ENCODE peak calls at places on chromosomes 12 and 14, in nine cellular contexts. One of them, this sample, is unnamed.

GRCh38 chr12:25382311-25383106 is 131.8 kb upstream of the KRAS start:
- DNase-seq in activated naive CD4-positive, alpha-beta T cell: no peak
- DNase-seq in stimulated activated CD4-positive, alpha-beta T cell treated with anti-CD3 and anti-CD28 coated beads, Interleukin-2, amount 100 ng/mL, for 4 hours: no peak
- DNase-seq in suprapubic skin: no peak
- DNase-seq in hepatocyte: no peak
- DNase-seq in iPS-NIHi11: no peak
- DNase-seq in NAMALWA: no peak
- DNase-seq in lower lobe of right lung: no peak
- DNase-seq in small intestine: no peak
- DNase-seq in this sample: no peak

GRCh38 chr12:120698677-120699076 is 11.6 kb upstream of the UNC119B start:
- DNase-seq in NAMALWA: no peak
- DNase-seq in stimulated activated CD4-positive, alpha-beta T cell treated with anti-CD3 and anti-CD28 coated beads, Interleukin-2, amount 100 ng/mL, for 4 hours: no peak
- DNase-seq in small intestine: no peak
- DNase-seq in suprapubic skin: no peak
- DNase-seq in hepatocyte: no peak
- DNase-seq in iPS-NIHi11: no peak
- DNase-seq in activated naive CD4-positive, alpha-beta T cell: no peak
- DNase-seq in lower lobe of right lung: no peak
- DNase-seq in this sample: no peak

GRCh38 chr14:51574009-51574408 is 77.7 kb upstream of the FRMD6 start:
- DNase-seq in hepatocyte: no peak
- DNase-seq in NAMALWA: no peak
- DNase-seq in stimulated activated CD4-positive, alpha-beta T cell treated with anti-CD3 and anti-CD28 coated beads, Interleukin-2, amount 100 ng/mL, for 4 hours: no peak
- DNase-seq in lower lobe of right lung: no peak
- DNase-seq in suprapubic skin: no peak
- DNase-seq in activated naive CD4-positive, alpha-beta T cell: no peak
- DNase-seq in iPS-NIHi11: no peak
- DNase-seq in small intestine: no peak
- DNase-seq in this sample: no peak

GRCh38 chr12:20487519-20487918 is 119.2 kb downstream of the PDE3A start:
- DNase-seq in hepatocyte: no peak
- DNase-seq in iPS-NIHi11: no peak
- DNase-seq in small intestine: no peak
- DNase-seq in stimulated activated CD4-positive, alpha-beta T cell treated with anti-CD3 and anti-CD28 coated beads, Interleukin-2, amount 100 ng/mL, for 4 hours: no peak
- DNase-seq in NAMALWA: no peak
- DNase-seq in activated naive CD4-positive, alpha-beta T cell: no peak
- DNase-seq in lower lobe of right lung: no peak
- DNase-seq in suprapubic skin: no peak
- DNase-seq in this sample: no peak

GRCh38 chr14:92963301-92964123 is 40.6 kb downstream of the CHGA start:
- DNase-seq in iPS-NIHi11: no peak
- DNase-seq in stimulated activated CD4-positive, alpha-beta T cell treated with anti-CD3 and anti-CD28 coated beads, Interleukin-2, amount 100 ng/mL, for 4 hours: no peak
- DNase-seq in activated naive CD4-positive, alpha-beta T cell: no peak
- DNase-seq in small intestine: no peak
- DNase-seq in suprapubic skin: no peak
- DNase-seq in hepatocyte: no peak
- DNase-seq in lower lobe of right lung: peak; percentile 42
- DNase-seq in NAMALWA: no peak
- DNase-seq in this sample: no peak

GRCh38 chr12:101004891-101005290 is 205.1 kb downstream of the SLC5A8 start:
- DNase-seq in NAMALWA: no peak
- DNase-seq in stimulated activated CD4-positive, alpha-beta T cell treated with anti-CD3 and anti-CD28 coated beads, Interleukin-2, amount 100 ng/mL, for 4 hours: no peak
- DNase-seq in activated naive CD4-positive, alpha-beta T cell: no peak
- DNase-seq in suprapubic skin: no peak
- DNase-seq in lower lobe of right lung: no peak
- DNase-seq in small intestine: no peak
- DNase-seq in iPS-NIHi11: no peak
- DNase-seq in hepatocyte: no peak
- DNase-seq in this sample: no peak

GRCh38 chr12:64611430-64612286 is 1.4 kb downstream of the RASSF3 start:
- DNase-seq in hepatocyte: peak; percentile 50
- DNase-seq in iPS-NIHi11: peak; percentile 31
- DNase-seq in NAMALWA: peak; percentile 67
- DNase-seq in lower lobe of right lung: peak; percentile 59
- DNase-seq in stimulated activated CD4-positive, alpha-beta T cell treated with anti-CD3 and anti-CD28 coated beads, Interleukin-2, amount 100 ng/mL, for 4 hours: no peak
- DNase-seq in suprapubic skin: no peak
- DNase-seq in small intestine: peak; percentile 41
- DNase-seq in activated naive CD4-positive, alpha-beta T cell: no peak
- DNase-seq in this sample: peak; percentile 42

GRCh38 chr14:22886500-22887259 is 3.7 kb downstream of the REM2 start:
- DNase-seq in lower lobe of right lung: peak; percentile 87
- DNase-seq in NAMALWA: peak; percentile 89
- DNase-seq in small intestine: peak; percentile 70
- DNase-seq in iPS-NIHi11: peak; percentile 83
- DNase-seq in activated naive CD4-positive, alpha-beta T cell: peak; percentile 46
- DNase-seq in hepatocyte: peak; percentile 78
- DNase-seq in suprapubic skin: peak; percentile 88
- DNase-seq in stimulated activated CD4-positive, alpha-beta T cell treated with anti-CD3 and anti-CD28 coated beads, Interleukin-2, amount 100 ng/mL, for 4 hours: peak; percentile 56
- DNase-seq in this sample: peak; percentile 73

GRCh38 chr12:10739157-10740118 is 16.3 kb upstream of the YBX3 start:
- DNase-seq in small intestine: no peak
- DNase-seq in NAMALWA: no peak
- DNase-seq in stimulated activated CD4-positive, alpha-beta T cell treated with anti-CD3 and anti-CD28 coated beads, Interleukin-2, amount 100 ng/mL, for 4 hours: no peak
- DNase-seq in suprapubic skin: no peak
- DNase-seq in hepatocyte: no peak
- DNase-seq in activated naive CD4-positive, alpha-beta T cell: no peak
- DNase-seq in lower lobe of right lung: no peak
- DNase-seq in iPS-NIHi11: no peak
- DNase-seq in this sample: no peak

GRCh38 chr14:71556730-71557129 is 375.5 kb upstream of the RGS6 start:
- DNase-seq in NAMALWA: no peak
- DNase-seq in small intestine: peak; percentile 26
- DNase-seq in iPS-NIHi11: no peak
- DNase-seq in hepatocyte: no peak
- DNase-seq in lower lobe of right lung: no peak
- DNase-seq in activated naive CD4-positive, alpha-beta T cell: no peak
- DNase-seq in stimulated activated CD4-positive, alpha-beta T cell treated with anti-CD3 and anti-CD28 coated beads, Interleukin-2, amount 100 ng/mL, for 4 hours: no peak
- DNase-seq in suprapubic skin: no peak
- DNase-seq in this sample: no peak

GRCh38 chr12:49014547-49014946 is 4.0 kb downstream of the PRKAG1 start:
- DNase-seq in NAMALWA: no peak
- DNase-seq in activated naive CD4-positive, alpha-beta T cell: no peak
- DNase-seq in suprapubic skin: no peak
- DNase-seq in hepatocyte: no peak
- DNase-seq in small intestine: no peak
- DNase-seq in lower lobe of right lung: no peak
- DNase-seq in iPS-NIHi11: no peak
- DNase-seq in stimulated activated CD4-positive, alpha-beta T cell treated with anti-CD3 and anti-CD28 coated beads, Interleukin-2, amount 100 ng/mL, for 4 hours: no peak
- DNase-seq in this sample: peak; percentile 54

GRCh38 chr14:69763761-69764510 is 3.0 kb upstream of the SRSF5 start:
- DNase-seq in small intestine: no peak
- DNase-seq in suprapubic skin: no peak
- DNase-seq in hepatocyte: no peak
- DNase-seq in NAMALWA: no peak
- DNase-seq in lower lobe of right lung: no peak
- DNase-seq in activated naive CD4-positive, alpha-beta T cell: no peak
- DNase-seq in iPS-NIHi11: no peak
- DNase-seq in stimulated activated CD4-positive, alpha-beta T cell treated with anti-CD3 and anti-CD28 coated beads, Interleukin-2, amount 100 ng/mL, for 4 hours: no peak
- DNase-seq in this sample: no peak

GRCh38 chr14:47269788-47270492 is 405.5 kb downstream of the MDGA2 start:
- DNase-seq in suprapubic skin: no peak
- DNase-seq in hepatocyte: no peak
- DNase-seq in NAMALWA: no peak
- DNase-seq in small intestine: no peak
- DNase-seq in iPS-NIHi11: no peak
- DNase-seq in stimulated activated CD4-positive, alpha-beta T cell treated with anti-CD3 and anti-CD28 coated beads, Interleukin-2, amount 100 ng/mL, for 4 hours: no peak
- DNase-seq in activated naive CD4-positive, alpha-beta T cell: no peak
- DNase-seq in lower lobe of right lung: no peak
- DNase-seq in this sample: no peak